ENCODE peak calls at places on chromosomes 16 and 17, in nine cellular contexts. O, J, L, K, T, V, Y, I and P are unnamed samples.

GRCh38 chr17:63425478-63425877 is 20.6 kb downstream of the CYB561 start:
- DNase-seq in K (peak), T (peak), V (peak), Y (peak), L (peak), J (peak), I (peak), O (peak), P (peak)

GRCh38 chr16:53913082-53913870 is 209.3 kb downstream of the FTO start:
- DNase-seq in V (peak), O (peak), J (peak), L (no peak), I (peak), Y (peak), T (no peak), K (no peak), P (no peak)

GRCh38 chr17:49230636-49231562 is at the start of gene PHOSPHO1:
- DNase-seq in Y (peak), O (peak), T (peak), V (peak), K (peak), J (peak), L (peak), I (peak), P (peak)

GRCh38 chr17:77476920-77477805 is 336.4 kb downstream of the SEC14L1 start:
- DNase-seq in O (peak), L (peak), J (peak), Y (peak), I (peak), V (peak), K (peak), T (no peak), P (peak)

GRCh38 chr17:6430769-6431168 is 4.2 kb downstream of the AIPL1 start:
- DNase-seq in O (no peak), K (no peak), T (no peak), L (no peak), I (no peak), Y (no peak), V (no peak), J (no peak), P (no peak)

GRCh38 chr16:85968041-85968920 is 69.3 kb downstream of the IRF8 start:
- DNase-seq in J (no peak), T (no peak), K (no peak), L (no peak), Y (no peak), V (no peak), I (no peak), O (no peak), P (no peak)

GRCh38 chr16:30121741-30122620 is 1.0 kb downstream of the MAPK3 start:
- DNase-seq in I (peak), O (peak), V (peak), T (no peak), L (peak), J (peak), K (no peak), Y (peak), P (no peak)

GRCh38 chr17:17985555-17985954 is 12.9 kb downstream of the DRC3 start:
- DNase-seq in I (no peak), V (no peak), J (no peak), O (no peak), T (no peak), Y (no peak), K (no peak), L (no peak), P (no peak)

GRCh38 chr17:4969551-4970231 is 2.1 kb upstream of the SPAG7 start:
- DNase-seq in I (no peak), Y (no peak), O (no peak), T (no peak), K (no peak), L (no peak), V (no peak), J (peak), P (no peak)

GRCh38 chr17:70646673-70647072 is 477.3 kb downstream of the KCNJ2 start:
- DNase-seq in T (no peak), L (no peak), V (no peak), Y (no peak), J (no peak), K (no peak), O (no peak), I (no peak), P (no peak)

GRCh38 chr17:36183811-36184765 is 7.7 kb upstream of the TBC1D3B start:
- DNase-seq in L (no peak), Y (no peak), I (no peak), K (no peak), V (no peak), O (no peak), T (no peak), J (peak), P (no peak)

GRCh38 chr17:77556408-77557068 is 402.0 kb upstream of the TNRC6C start:
- DNase-seq in J (no peak), I (no peak), V (no peak), Y (no peak), L (no peak), K (no peak), T (no peak), O (no peak), P (no peak)

GRCh38 chr17:17300624-17301568 is 2.3 kb upstream of the NT5M start:
- DNase-seq in Y (no peak), O (peak), I (no peak), V (peak), T (peak), J (peak), K (no peak), L (peak), P (peak)

GRCh38 chr17:72099919-72100318 is 20.9 kb upstream of the SOX9 start:
- DNase-seq in I (no peak), K (no peak), T (no peak), O (no peak), V (no peak), L (no peak), J (peak), Y (no peak), P (no peak)

GRCh38 chr17:72100445-72100844 is 20.4 kb upstream of the SOX9 start:
- DNase-seq in J (no peak), L (no peak), O (no peak), T (no peak), I (no peak), Y (no peak), V (no peak), K (no peak), P (no peak)

GRCh38 chr17:72092710-72093322 is 28.0 kb upstream of the SOX9 start:
- DNase-seq in T (no peak), K (no peak), I (no peak), V (no peak), O (no peak), J (no peak), L (no peak), Y (no peak), P (no peak)

GRCh38 chr17:72095316-72095715 is 25.5 kb upstream of the SOX9 start:
- DNase-seq in T (no peak), L (no peak), K (no peak), J (no peak), O (no peak), Y (no peak), I (no peak), V (no peak), P (no peak)

DNA sequence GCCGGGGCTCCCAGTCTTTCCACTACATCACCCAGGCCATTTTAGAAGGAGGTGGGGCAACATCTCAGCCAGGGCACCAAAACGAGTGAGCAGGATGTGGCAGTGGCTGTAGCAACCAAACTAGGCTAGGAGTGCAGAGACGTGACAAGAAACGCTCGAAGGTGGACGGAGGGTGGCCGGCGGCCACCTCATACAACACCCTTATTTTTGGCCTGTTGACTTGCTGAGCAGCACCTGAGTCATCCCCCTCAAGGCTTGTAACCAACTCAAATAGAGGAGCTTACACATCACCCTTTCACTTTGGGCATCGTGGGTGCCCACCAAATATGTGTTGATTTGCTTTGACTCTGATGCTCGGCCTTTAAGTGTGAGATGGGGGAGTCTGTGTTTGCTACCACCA is 23.7 kb upstream of the SOX9 start:
- DNase-seq in J (no peak), O (no peak), Y (no peak), L (no peak), I (no peak), T (no peak), V (no peak), K (no peak), P (no peak)
- H3K27ac ChIP-seq in J (no peak), O (no peak), Y (no peak), L (no peak), I (no peak), T (no peak), V (no peak), K (no peak), P (no peak)

GRCh38 chr17:44130693-44131349 is 7.4 kb upstream of the HDAC5 start:
- DNase-seq in I (no peak), L (no peak), K (no peak), Y (no peak), O (no peak), J (no peak), T (no peak), V (no peak), P (no peak)

GRCh38 chr17:44134752-44135568 is 6.8 kb upstream of the HROB start:
- DNase-seq in Y (no peak), V (no peak), O (no peak), J (no peak), K (no peak), I (no peak), T (no peak), L (no peak), P (no peak)

GRCh38 chr17:44137891-44138709 is 3.6 kb upstream of the HROB start:
- DNase-seq in O (peak), Y (peak), J (peak), I (peak), T (peak), K (peak), V (peak), L (peak), P (peak)

GRCh38 chr17:44132275-44132821 is 8.9 kb upstream of the HDAC5 start:
- DNase-seq in K (no peak), O (no peak), V (no peak), T (no peak), J (no peak), I (no peak), Y (no peak), L (no peak), P (no peak)

GRCh38 chr17:44133918-44134476 is 7.7 kb upstream of the HROB start:
- DNase-seq in K (no peak), O (no peak), V (no peak), I (no peak), J (no peak), Y (no peak), T (no peak), L (no peak), P (no peak)
- H3K27ac ChIP-seq in K (no peak), O (no peak), V (no peak), I (no peak), J (no peak), Y (no peak), T (no peak), L (no peak), P (no peak)

DNA sequence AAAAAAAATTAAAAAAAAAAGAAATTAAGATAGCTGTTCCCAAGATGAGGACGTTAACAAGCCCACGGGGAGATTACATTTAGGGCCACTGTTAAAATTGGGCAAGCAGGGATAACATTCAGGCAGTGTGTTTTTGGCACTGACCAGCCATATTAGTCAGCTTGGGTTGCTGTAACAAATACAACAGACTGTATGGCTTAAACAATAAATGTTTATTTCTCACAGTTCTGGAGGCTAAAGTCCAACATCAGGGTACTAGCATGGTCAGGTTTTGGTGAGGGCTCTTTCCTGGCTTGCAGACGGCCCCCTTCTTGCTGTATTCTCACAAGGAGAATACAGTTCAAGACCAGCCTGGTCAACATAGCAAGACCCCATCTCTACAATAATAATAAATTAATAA is 31.3 kb downstream of the ARSG start:
- DNase-seq in T (no peak), I (no peak), V (no peak), O (no peak), Y (no peak), J (no peak), K (no peak), L (no peak), P (no peak)
- H3K27ac ChIP-seq in T (no peak), I (peak), V (no peak), O (no peak), Y (no peak), J (no peak), K (no peak), L (no peak), P (no peak)

GRCh38 chr17:29016635-29017034 is 10.8 kb upstream of the SEZ6 start:
- DNase-seq in T (no peak), K (no peak), L (no peak), V (no peak), Y (no peak), I (no peak), J (no peak), O (no peak), P (no peak)

GRCh38 chr17:29019475-29020181 is 13.8 kb upstream of the SEZ6 start:
- DNase-seq in Y (no peak), L (no peak), J (no peak), V (no peak), I (no peak), O (no peak), K (no peak), T (no peak), P (peak)

GRCh38 chr17:29018788-29019474 is 13.1 kb upstream of the SEZ6 start:
- DNase-seq in I (no peak), Y (no peak), L (no peak), O (no peak), J (no peak), V (no peak), T (no peak), K (no peak), P (no peak)

GRCh38 chr17:29024456-29024952 is 18.4 kb upstream of the PIPOX start:
- DNase-seq in Y (no peak), V (no peak), K (no peak), J (no peak), O (no peak), L (no peak), I (no peak), T (no peak), P (no peak)

DNA sequence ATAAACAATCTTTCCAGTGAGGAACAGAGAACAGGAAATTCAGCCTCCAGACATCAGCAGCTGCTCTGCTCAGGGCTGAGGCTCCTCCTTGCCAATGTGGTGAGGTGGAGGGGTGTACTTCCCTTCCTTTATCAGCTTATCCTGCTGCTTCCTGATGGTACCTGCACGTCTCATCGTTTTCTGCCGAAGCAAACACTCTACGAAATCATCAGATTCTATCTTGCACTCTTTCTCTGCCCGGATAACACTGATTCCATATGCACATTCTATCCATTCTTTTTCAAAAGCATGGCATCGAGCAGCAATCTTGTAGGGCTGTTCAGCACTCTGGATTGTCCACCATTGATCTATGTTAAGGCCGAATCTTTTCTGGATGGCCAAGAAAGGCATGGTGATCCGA is 15.4 kb upstream of the SEZ6 start:
- DNase-seq in I (no peak), Y (no peak), K (no peak), J (no peak), O (no peak), T (no peak), L (no peak), V (no peak), P (no peak)
- H3K27ac ChIP-seq in I (no peak), Y (no peak), K (no peak), J (no peak), O (no peak), T (no peak), L (no peak), V (no peak), P (no peak)

DNA sequence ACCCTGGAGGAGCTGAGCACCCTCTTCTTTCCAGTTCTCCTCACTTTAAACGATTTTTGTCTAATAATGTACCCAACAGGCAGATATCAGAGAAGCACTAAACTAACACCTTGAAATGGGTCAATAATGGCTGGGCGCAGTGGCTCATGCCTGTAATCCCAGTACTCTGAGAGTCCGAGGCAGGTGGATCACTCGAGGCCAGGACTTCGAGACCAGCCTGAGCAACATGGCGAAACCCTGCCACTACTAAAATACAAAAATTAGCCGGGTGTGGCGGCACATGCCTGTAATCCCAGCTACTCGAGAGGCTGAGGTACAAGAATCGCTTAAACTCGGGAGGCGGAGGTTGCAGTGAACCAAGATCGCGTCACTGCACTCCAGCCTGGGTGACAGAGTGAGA is 57.4 kb downstream of the ZFHX3 start:
- DNase-seq in L (peak), T (no peak), K (no peak), I (no peak), Y (no peak), O (no peak), J (no peak), V (peak), P (no peak)
- H3K27ac ChIP-seq in L (peak), T (no peak), K (peak), I (peak), Y (no peak), O (peak), J (peak), V (peak), P (peak)

GRCh38 chr16:81703177-81704155 is 75.6 kb upstream of the PLCG2 start:
- DNase-seq in K (no peak), O (no peak), Y (no peak), V (no peak), L (no peak), J (peak), I (no peak), T (no peak), P (no peak)
- H3K27ac ChIP-seq in K (no peak), O (no peak), Y (no peak), V (no peak), L (no peak), J (no peak), I (no peak), T (no peak), P (no peak)

GRCh38 chr17:27318633-27319032 is 24.7 kb downstream of the WSB1 start:
- DNase-seq in Y (no peak), T (no peak), O (no peak), J (no peak), I (no peak), V (no peak), L (no peak), K (no peak), P (no peak)

GRCh38 chr17:27322026-27322425 is 28.1 kb downstream of the WSB1 start:
- DNase-seq in T (no peak), O (no peak), V (no peak), K (no peak), L (no peak), I (no peak), Y (no peak), J (no peak), P (no peak)

GRCh38 chr17:27321372-27321771 is 27.5 kb downstream of the WSB1 start:
- DNase-seq in K (no peak), O (no peak), T (no peak), V (no peak), Y (no peak), L (no peak), I (no peak), J (no peak), P (no peak)

GRCh38 chr17:27319536-27320221 is 25.8 kb downstream of the WSB1 start:
- DNase-seq in I (peak), O (peak), T (no peak), K (peak), J (peak), Y (peak), L (peak), V (peak), P (peak)

DNA sequence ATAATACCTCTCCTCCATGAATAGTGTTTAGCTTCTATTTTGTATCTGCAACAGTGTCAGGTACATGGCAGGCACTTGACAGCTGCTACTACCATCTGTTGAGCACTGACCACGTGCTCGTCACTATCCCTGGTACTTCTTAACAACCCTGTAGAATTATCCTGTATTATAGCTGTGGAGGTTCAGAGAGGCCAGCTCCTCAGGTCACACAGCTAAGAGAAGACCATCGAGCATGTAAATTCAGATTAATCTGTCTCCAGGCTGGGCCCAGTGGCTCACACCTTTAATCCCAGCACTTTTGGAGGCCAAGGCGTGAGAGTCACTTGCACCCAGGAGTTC is 26.3 kb downstream of the WSB1 start:
- DNase-seq in J (no peak), Y (no peak), T (no peak), K (no peak), O (no peak), V (no peak), L (no peak), I (no peak), P (no peak)
- H3K27ac ChIP-seq in J (no peak), Y (peak), T (no peak), K (peak), O (no peak), V (peak), L (peak), I (peak), P (peak)